ENCODE peak calls at places on chromosomes 1 and 21, in seven cellular contexts. K, X, A, R, F, C and P are unnamed samples.

GRCh38 chr1:243213045-243213787 is 41.9 kb downstream of the CEP170 start:
- DNase-seq in X (no peak), A (no peak), K (no peak), C (no peak), R (no peak), F (no peak), P (no peak)

GRCh38 chr1:69082312-69082711 is 485.4 kb upstream of the LRRC7 start:
- DNase-seq in K (no peak), R (no peak), C (no peak), A (no peak), F (no peak), X (no peak), P (no peak)

GRCh38 chr21:20874202-20874601 is 124.0 kb upstream of the NCAM2 start:
- DNase-seq in C (no peak), K (no peak), F (no peak), X (no peak), A (no peak), R (no peak), P (no peak)

GRCh38 chr1:15843826-15844572 is 3.5 kb upstream of the SPEN start:
- DNase-seq in R (no peak), K (no peak), X (no peak), C (no peak), F (no peak), A (no peak), P (no peak)

GRCh38 chr21:19853709-19854575 is 1144.3 kb upstream of the NCAM2 start:
- DNase-seq in R (no peak), X (no peak), C (no peak), A (no peak), K (peak; percentile 15), F (no peak), P (no peak)

GRCh38 chr1:9294910-9295636 is 2.4 kb downstream of the SPSB1 start:
- DNase-seq in K (no peak), A (no peak), C (no peak), R (no peak), F (no peak), X (no peak), P (no peak)

GRCh38 chr1:99240621-99241020 is 23.7 kb upstream of the PLPPR4 start:
- DNase-seq in F (no peak), C (no peak), K (no peak), R (no peak), X (no peak), A (no peak), P (no peak)

GRCh38 chr1:188949701-188950100 is 1528.0 kb downstream of the BRINP3 start:
- DNase-seq in C (no peak), X (no peak), R (no peak), K (no peak), F (no peak), A (no peak), P (no peak)

GRCh38 chr1:185775505-185775904 is 41.3 kb downstream of the HMCN1 start:
- DNase-seq in A (no peak), F (no peak), X (no peak), C (no peak), K (no peak), R (no peak), P (peak; percentile 11)

GRCh38 chr1:224162768-224163167 is 20.3 kb upstream of the DEGS1 start:
- DNase-seq in K (no peak), X (no peak), R (no peak), F (no peak), A (no peak), C (no peak), P (no peak)

GRCh38 chr1:205140113-205140512 is 18.3 kb upstream of the RBBP5 start:
- DNase-seq in A (no peak), F (no peak), K (no peak), X (no peak), R (no peak), C (no peak), P (no peak)

GRCh38 chr1:46643368-46643775 is 24.8 kb downstream of the ATPAF1 start:
- DNase-seq in A (no peak), X (no peak), K (no peak), R (peak; percentile 58), F (no peak), C (no peak), P (no peak)

GRCh38 chr1:175708787-175709186 is 34.6 kb downstream of the TNR start:
- DNase-seq in C (no peak), A (no peak), F (no peak), R (no peak), K (peak; percentile 19), X (no peak), P (no peak)

GRCh38 chr1:184061396-184062003 is 10.0 kb downstream of the TSEN15 start:
- DNase-seq in R (peak; percentile 57), C (no peak), A (no peak), K (no peak), X (no peak), F (no peak), P (no peak)

GRCh38 chr1:31939484-31940329 is 1.5 kb upstream of the PTP4A2 start:
- DNase-seq in X (peak; percentile 87), R (peak; percentile 87), C (peak; percentile 86), A (peak; percentile 47), F (peak; percentile 62), K (peak; percentile 75), P (no peak)

GRCh38 chr1:230797376-230798186 is 50.4 kb downstream of the CAPN9 start:
- DNase-seq in A (peak; percentile 63), F (peak; percentile 55), R (peak; percentile 62), C (no peak), X (peak; percentile 41), K (peak; percentile 52), P (peak; percentile 74)

GRCh38 chr1:30907390-30907640 is 1.2 kb downstream of the SDC3 start:
- DNase-seq in R (no peak), A (no peak), F (no peak), X (no peak), K (no peak), C (no peak), P (no peak)
- H3K4me3 ChIP-seq in R (peak overlapping the region; percentile 28), A (peak overlapping the region; percentile 50), F (peak overlapping the region; percentile 75), X (peak overlapping the region; percentile 63), K (peak overlapping the region; percentile 47), C (no peak overlapping the region), P (peak overlapping the region; percentile 64)

GRCh38 chr1:228275435-228276342 is 67.8 kb downstream of the OBSCN start:
- DNase-seq in R (no peak), C (peak; percentile 37), X (peak; percentile 34), K (peak; percentile 98), F (peak; percentile 57), A (peak; percentile 91), P (peak; percentile 91)

GRCh38 chr1:228275154-228275434 is 67.2 kb downstream of the OBSCN start:
- DNase-seq in C (no peak), K (no peak), R (no peak), F (no peak), A (no peak), X (no peak), P (no peak)

GRCh38 chr1:228273720-228274451 is 66.0 kb downstream of the OBSCN start:
- DNase-seq in F (peak; percentile 36), X (no peak), A (no peak), K (no peak), C (no peak), R (no peak), P (no peak)

GRCh38 chr1:228272831-228273571 is 65.2 kb downstream of the OBSCN start:
- DNase-seq in F (no peak), C (no peak), R (no peak), K (no peak), X (no peak), A (peak; percentile 38), P (no peak)

DNA sequence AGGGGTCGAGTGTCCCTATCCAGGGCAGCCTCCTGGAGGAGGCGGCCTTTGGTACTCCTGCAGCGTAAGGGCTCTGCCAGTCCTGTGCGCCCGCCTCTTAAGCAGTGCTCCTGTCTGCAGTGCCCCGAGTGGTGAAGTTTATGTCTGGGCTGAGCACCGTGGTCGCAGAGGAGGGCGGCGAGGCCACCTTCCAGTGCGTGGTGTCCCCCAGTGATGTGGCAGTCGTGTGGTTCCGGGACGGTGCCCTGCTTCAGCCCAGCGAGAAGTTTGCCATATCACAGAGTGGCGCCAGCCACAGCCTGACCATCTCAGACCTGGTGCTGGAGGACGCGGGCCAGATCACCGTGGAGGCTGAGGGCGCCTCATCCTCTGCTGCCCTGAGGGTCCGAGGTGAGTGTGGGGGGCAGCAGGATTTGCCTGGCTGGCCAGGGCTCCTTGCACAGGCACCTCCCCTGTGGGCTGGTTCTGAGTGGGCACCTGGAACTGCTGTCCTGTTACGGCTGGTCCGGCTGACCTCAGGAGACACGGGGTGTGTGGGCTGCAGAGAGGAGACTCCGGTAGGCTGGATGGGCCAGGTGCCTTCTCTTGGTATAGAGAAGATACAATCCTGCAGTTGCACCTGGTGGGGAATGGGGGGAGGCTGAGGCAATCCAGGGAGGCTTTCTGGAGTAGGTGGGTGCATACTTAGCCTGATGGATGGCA is 66.8 kb downstream of the OBSCN start:
- DNase-seq in A (no peak), R (no peak), X (no peak), K (no peak), C (no peak), F (no peak), P (no peak)
- TF ChIP-seq YY1 in A (no peak), R (no peak), X (no peak), K (no peak), C (no peak), F (no peak), P (no peak)

GRCh38 chr1:244837597-244838258 is 2.3 kb downstream of the COX20 start:
- DNase-seq in A (no peak), C (no peak), K (peak; percentile 27), R (peak; percentile 25), X (no peak), F (no peak), P (no peak)
- H3K4me3 ChIP-seq in A (no peak overlapping the region), C (peak overlapping the region; percentile 59), K (peak overlapping the region; percentile 74), R (peak overlapping the region; percentile 89), X (no peak overlapping the region), F (no peak overlapping the region), P (no peak overlapping the region)

GRCh38 chr1:198678301-198678836 is 39.5 kb downstream of the PTPRC start:
- DNase-seq in F (no peak), X (no peak), R (no peak), C (no peak), K (no peak), A (no peak), P (no peak)

GRCh38 chr1:198674009-198674408 is 35.2 kb downstream of the PTPRC start:
- DNase-seq in X (no peak), C (no peak), F (no peak), K (no peak), R (no peak), A (no peak), P (no peak)

GRCh38 chr1:198677027-198677426 is 38.2 kb downstream of the PTPRC start:
- DNase-seq in A (no peak), F (no peak), C (no peak), R (no peak), X (no peak), K (no peak), P (no peak)

GRCh38 chr1:198678901-198679329 is 40.1 kb downstream of the PTPRC start:
- DNase-seq in X (no peak), F (no peak), C (no peak), A (no peak), K (no peak), R (no peak), P (no peak)

GRCh38 chr1:198676253-198676652 is 37.4 kb downstream of the PTPRC start:
- DNase-seq in X (no peak), A (no peak), K (peak; percentile 20), C (no peak), F (peak; percentile 47), R (no peak), P (no peak)
- TF ChIP-seq YY1 in X (no peak), A (no peak), K (no peak), C (no peak), F (no peak), R (no peak), P (no peak)